ENCODE peak calls at places on chromosomes 2 and 18, in seven cellular contexts. L is neuronal stem cell; D is DMS153; N is HTR-8/SVneo; Y is stimulated activated CD4-positive, alpha-beta T cell treated with anti-CD3 and anti-CD28 coated beads, Interleukin-15, amount 100 ng/mL, for 24 hours; F is T follicular helper cell; G is cardiac fibroblast. K is an unnamed sample.

GRCh38 chr18:58462975-58463374 is 165.9 kb downstream of the ALPK2 start:
- DNase-seq in L (no peak), G (no peak), F (no peak), N (no peak), D (no peak), Y (no peak), K (no peak)

GRCh38 chr2:53668624-53669026 is 99.0 kb upstream of the CHAC2 start:
- DNase-seq in D (no peak), F (no peak), Y (no peak), L (no peak), G (no peak), N (no peak), K (no peak)

GRCh38 chr2:28565720-28566295 is 69.9 kb downstream of the PLB1 start:
- DNase-seq in Y (no peak), L (no peak), N (no peak), G (no peak), F (no peak), D (peak), K (peak)

GRCh38 chr2:67489396-67489795 is 92.3 kb downstream of the ETAA1 start:
- DNase-seq in D (no peak), L (no peak), F (no peak), G (peak), N (no peak), Y (no peak), K (no peak)

GRCh38 chr18:55988537-55988936 is 400.5 kb upstream of the TCF4 start:
- DNase-seq in Y (no peak), N (no peak), D (no peak), F (no peak), L (no peak), G (peak), K (no peak)

GRCh38 chr2:84234103-84234502 is 225.0 kb downstream of the SUCLG1 start:
- DNase-seq in L (no peak), G (no peak), Y (no peak), F (no peak), N (no peak), D (no peak), K (no peak)

GRCh38 chr18:47260138-47260923 is 8.9 kb upstream of the SKOR2 start:
- DNase-seq in F (no peak), G (peak), Y (peak), L (peak), N (peak), D (no peak), K (no peak)

GRCh38 chr2:119744335-119744939 is 15.3 kb upstream of the PTPN4 start:
- DNase-seq in N (no peak), D (peak), L (no peak), Y (no peak), F (no peak), G (peak), K (peak)

GRCh38 chr18:22913861-22914260 is 19.3 kb upstream of the RBBP8 start:
- DNase-seq in L (no peak), F (no peak), G (no peak), N (no peak), D (peak), Y (no peak), K (peak)

GRCh38 chr2:181104512-181105121 is 124.2 kb downstream of the UBE2E3 start:
- DNase-seq in F (peak), Y (no peak), D (peak), N (peak), G (peak), L (peak), K (peak)